ENCODE peak calls at places on chromosomes 16 and 17, in four cellular contexts. D, C, F and E are unnamed samples.
A peak's percentile ranks its signal among the peaks of the same experiment; 100 is the strongest.

GRCh38 chr17:75542728-75543336 is 17.3 kb downstream of the LLGL2 start:
- DNase-seq in C (no peak), F (no peak), D (no peak), E (no peak)

GRCh38 chr16:380837-381787 is 666 bp downstream of the PGAP6 start:
- DNase-seq in F (no peak), D (no peak), C (no peak), E (no peak)

GRCh38 chr16:526181-527014 is 1.1 kb upstream of the CAPN15 start:
- DNase-seq in F (no peak), C (no peak), D (no peak), E (no peak)

GRCh38 chr16:84339766-84340165 is 28.6 kb upstream of the ATP2C2 start:
- DNase-seq in D (no peak), C (no peak), F (no peak), E (no peak)

GRCh38 chr16:81778231-81778630 is 860 bp upstream of the PLCG2 start:
- DNase-seq in F (no peak), C (no peak), D (no peak), E (no peak)

GRCh38 chr17:8192070-8192815 is 2.3 kb upstream of the BORCS6 start:
- DNase-seq in C (no peak), F (no peak), D (peak; percentile 37), E (peak; percentile 78)

GRCh38 chr17:2482218-2482617 is 29.5 kb downstream of the METTL16 start:
- DNase-seq in C (no peak), D (no peak), F (no peak), E (no peak)

GRCh38 chr17:38894276-38894675 is 24.4 kb downstream of the LASP1 start:
- DNase-seq in D (no peak), F (no peak), C (no peak), E (no peak)

GRCh38 chr16:19375561-19376158 is 42.0 kb upstream of the TMC5 start:
- DNase-seq in F (no peak), C (no peak), D (no peak), E (peak; percentile 38)